ENCODE peak calls at places on chromosomes 13 and 19, in eight cellular contexts. One of them, this sample, is unnamed.

GRCh38 chr19:18091217-18091608 is 4.5 kb upstream of the IL12RB1 start:
- DNase-seq in fibroblast of mammary gland: no peak
- DNase-seq in retina: no peak
- DNase-seq in type B pancreatic cell: no peak
- DNase-seq in hepatic stellate cell: no peak
- DNase-seq in RPMI7951: no peak
- DNase-seq in activated CD4-positive, alpha-beta T cell treated with anti-CD3 and anti-CD28 coated beads, Interleukin-2, amount 50 U/mL, for 1 hour: peak
- DNase-seq in skeletal muscle cell: no peak
- DNase-seq in this sample: no peak

GRCh38 chr13:113546571-113547247 is 37.8 kb upstream of the TFDP1 start:
- DNase-seq in skeletal muscle cell: no peak
- DNase-seq in type B pancreatic cell: no peak
- DNase-seq in RPMI7951: no peak
- DNase-seq in fibroblast of mammary gland: peak
- DNase-seq in hepatic stellate cell: no peak
- DNase-seq in activated CD4-positive, alpha-beta T cell treated with anti-CD3 and anti-CD28 coated beads, Interleukin-2, amount 50 U/mL, for 1 hour: no peak
- DNase-seq in retina: peak
- DNase-seq in this sample: no peak

GRCh38 chr19:17522988-17523872 is 11.8 kb downstream of the PGLS start:
- DNase-seq in type B pancreatic cell: no peak
- DNase-seq in activated CD4-positive, alpha-beta T cell treated with anti-CD3 and anti-CD28 coated beads, Interleukin-2, amount 50 U/mL, for 1 hour: no peak
- DNase-seq in RPMI7951: no peak
- DNase-seq in retina: no peak
- DNase-seq in skeletal muscle cell: no peak
- DNase-seq in fibroblast of mammary gland: no peak
- DNase-seq in hepatic stellate cell: no peak
- DNase-seq in this sample: no peak

GRCh38 chr13:75788494-75788991 is 152.4 kb downstream of the LMO7 start:
- DNase-seq in activated CD4-positive, alpha-beta T cell treated with anti-CD3 and anti-CD28 coated beads, Interleukin-2, amount 50 U/mL, for 1 hour: no peak
- DNase-seq in type B pancreatic cell: no peak
- DNase-seq in RPMI7951: peak
- DNase-seq in hepatic stellate cell: peak
- DNase-seq in fibroblast of mammary gland: peak
- DNase-seq in skeletal muscle cell: peak
- DNase-seq in retina: no peak
- DNase-seq in this sample: peak

GRCh38 chr13:31377946-31378345 is 178.2 kb downstream of the B3GLCT start:
- DNase-seq in skeletal muscle cell: no peak
- DNase-seq in type B pancreatic cell: no peak
- DNase-seq in hepatic stellate cell: no peak
- DNase-seq in RPMI7951: no peak
- DNase-seq in fibroblast of mammary gland: no peak
- DNase-seq in activated CD4-positive, alpha-beta T cell treated with anti-CD3 and anti-CD28 coated beads, Interleukin-2, amount 50 U/mL, for 1 hour: no peak
- DNase-seq in retina: no peak
- DNase-seq in this sample: no peak

GRCh38 chr13:95050800-95051620 is 250.2 kb downstream of the ABCC4 start:
- DNase-seq in activated CD4-positive, alpha-beta T cell treated with anti-CD3 and anti-CD28 coated beads, Interleukin-2, amount 50 U/mL, for 1 hour: no peak
- DNase-seq in type B pancreatic cell: no peak
- DNase-seq in skeletal muscle cell: no peak
- DNase-seq in hepatic stellate cell: no peak
- DNase-seq in RPMI7951: no peak
- DNase-seq in fibroblast of mammary gland: no peak
- DNase-seq in retina: no peak
- DNase-seq in this sample: no peak

GRCh38 chr13:50512602-50513527 is 330.6 kb downstream of the DLEU7 start:
- DNase-seq in fibroblast of mammary gland: peak
- DNase-seq in skeletal muscle cell: no peak
- DNase-seq in retina: peak
- DNase-seq in type B pancreatic cell: no peak
- DNase-seq in hepatic stellate cell: peak
- DNase-seq in RPMI7951: peak
- DNase-seq in activated CD4-positive, alpha-beta T cell treated with anti-CD3 and anti-CD28 coated beads, Interleukin-2, amount 50 U/mL, for 1 hour: peak
- DNase-seq in this sample: peak

GRCh38 chr13:23770428-23770827 is 118.8 kb downstream of the MIPEP start:
- DNase-seq in activated CD4-positive, alpha-beta T cell treated with anti-CD3 and anti-CD28 coated beads, Interleukin-2, amount 50 U/mL, for 1 hour: no peak
- DNase-seq in retina: no peak
- DNase-seq in hepatic stellate cell: no peak
- DNase-seq in RPMI7951: no peak
- DNase-seq in fibroblast of mammary gland: no peak
- DNase-seq in type B pancreatic cell: no peak
- DNase-seq in skeletal muscle cell: no peak
- DNase-seq in this sample: no peak

GRCh38 chr13:68046900-68047299 is 816.8 kb upstream of the PCDH9 start:
- DNase-seq in RPMI7951: no peak
- DNase-seq in activated CD4-positive, alpha-beta T cell treated with anti-CD3 and anti-CD28 coated beads, Interleukin-2, amount 50 U/mL, for 1 hour: no peak
- DNase-seq in skeletal muscle cell: no peak
- DNase-seq in hepatic stellate cell: no peak
- DNase-seq in type B pancreatic cell: no peak
- DNase-seq in retina: no peak
- DNase-seq in fibroblast of mammary gland: no peak
- DNase-seq in this sample: peak

GRCh38 chr19:11028146-11028545 is 61.1 kb upstream of the LDLR start:
- DNase-seq in type B pancreatic cell: no peak
- DNase-seq in retina: no peak
- DNase-seq in activated CD4-positive, alpha-beta T cell treated with anti-CD3 and anti-CD28 coated beads, Interleukin-2, amount 50 U/mL, for 1 hour: no peak
- DNase-seq in fibroblast of mammary gland: no peak
- DNase-seq in hepatic stellate cell: no peak
- DNase-seq in skeletal muscle cell: no peak
- DNase-seq in RPMI7951: no peak
- DNase-seq in this sample: no peak

GRCh38 chr13:73018336-73018735 is 40.5 kb upstream of the KLF5 start:
- DNase-seq in RPMI7951: no peak
- DNase-seq in fibroblast of mammary gland: no peak
- DNase-seq in skeletal muscle cell: no peak
- DNase-seq in activated CD4-positive, alpha-beta T cell treated with anti-CD3 and anti-CD28 coated beads, Interleukin-2, amount 50 U/mL, for 1 hour: no peak
- DNase-seq in hepatic stellate cell: peak
- DNase-seq in type B pancreatic cell: no peak
- DNase-seq in retina: no peak
- DNase-seq in this sample: no peak

GRCh38 chr13:109180905-109181425 is 551.6 kb downstream of the MYO16 start:
- DNase-seq in fibroblast of mammary gland: peak
- DNase-seq in hepatic stellate cell: peak
- DNase-seq in RPMI7951: peak
- DNase-seq in skeletal muscle cell: peak
- DNase-seq in activated CD4-positive, alpha-beta T cell treated with anti-CD3 and anti-CD28 coated beads, Interleukin-2, amount 50 U/mL, for 1 hour: no peak
- DNase-seq in type B pancreatic cell: no peak
- DNase-seq in retina: no peak
- DNase-seq in this sample: peak

GRCh38 chr13:60627071-60627686 is 230.2 kb downstream of the TDRD3 start:
- DNase-seq in retina: peak
- DNase-seq in hepatic stellate cell: peak
- DNase-seq in type B pancreatic cell: no peak
- DNase-seq in fibroblast of mammary gland: peak
- DNase-seq in RPMI7951: peak
- DNase-seq in activated CD4-positive, alpha-beta T cell treated with anti-CD3 and anti-CD28 coated beads, Interleukin-2, amount 50 U/mL, for 1 hour: no peak
- DNase-seq in skeletal muscle cell: no peak
- DNase-seq in this sample: peak

GRCh38 chr19:42548545-42548944 is 20.3 kb upstream of the CEACAM1 start:
- DNase-seq in hepatic stellate cell: no peak
- DNase-seq in type B pancreatic cell: no peak
- DNase-seq in retina: no peak
- DNase-seq in activated CD4-positive, alpha-beta T cell treated with anti-CD3 and anti-CD28 coated beads, Interleukin-2, amount 50 U/mL, for 1 hour: no peak
- DNase-seq in skeletal muscle cell: no peak
- DNase-seq in fibroblast of mammary gland: no peak
- DNase-seq in RPMI7951: no peak
- DNase-seq in this sample: no peak

GRCh38 chr13:67278230-67278629 is 48.1 kb upstream of the PCDH9 start:
- DNase-seq in fibroblast of mammary gland: peak
- DNase-seq in RPMI7951: no peak
- DNase-seq in activated CD4-positive, alpha-beta T cell treated with anti-CD3 and anti-CD28 coated beads, Interleukin-2, amount 50 U/mL, for 1 hour: no peak
- DNase-seq in type B pancreatic cell: no peak
- DNase-seq in retina: no peak
- DNase-seq in skeletal muscle cell: peak
- DNase-seq in hepatic stellate cell: no peak
- DNase-seq in this sample: peak

GRCh38 chr19:16325161-16325527 is 518 bp downstream of the KLF2 start:
- DNase-seq in activated CD4-positive, alpha-beta T cell treated with anti-CD3 and anti-CD28 coated beads, Interleukin-2, amount 50 U/mL, for 1 hour: peak
- DNase-seq in type B pancreatic cell: no peak
- DNase-seq in hepatic stellate cell: no peak
- DNase-seq in RPMI7951: peak
- DNase-seq in retina: no peak
- DNase-seq in fibroblast of mammary gland: no peak
- DNase-seq in skeletal muscle cell: no peak
- DNase-seq in this sample: no peak

GRCh38 chr13:113527272-113527958 is 36.9 kb upstream of the DCUN1D2 start:
- DNase-seq in retina: no peak
- DNase-seq in type B pancreatic cell: no peak
- DNase-seq in hepatic stellate cell: no peak
- DNase-seq in activated CD4-positive, alpha-beta T cell treated with anti-CD3 and anti-CD28 coated beads, Interleukin-2, amount 50 U/mL, for 1 hour: no peak
- DNase-seq in skeletal muscle cell: no peak
- DNase-seq in fibroblast of mammary gland: no peak
- DNase-seq in RPMI7951: no peak
- DNase-seq in this sample: no peak

GRCh38 chr19:14114854-14115253 is 2.7 kb downstream of the PRKACA start:
- DNase-seq in skeletal muscle cell: no peak
- DNase-seq in fibroblast of mammary gland: peak
- DNase-seq in activated CD4-positive, alpha-beta T cell treated with anti-CD3 and anti-CD28 coated beads, Interleukin-2, amount 50 U/mL, for 1 hour: peak
- DNase-seq in hepatic stellate cell: peak
- DNase-seq in type B pancreatic cell: no peak
- DNase-seq in RPMI7951: no peak
- DNase-seq in retina: no peak
- DNase-seq in this sample: no peak

GRCh38 chr13:99316657-99317244 is 9.6 kb upstream of the GPR183 start:
- DNase-seq in activated CD4-positive, alpha-beta T cell treated with anti-CD3 and anti-CD28 coated beads, Interleukin-2, amount 50 U/mL, for 1 hour: no peak
- DNase-seq in hepatic stellate cell: no peak
- DNase-seq in skeletal muscle cell: no peak
- DNase-seq in retina: no peak
- DNase-seq in RPMI7951: no peak
- DNase-seq in fibroblast of mammary gland: no peak
- DNase-seq in type B pancreatic cell: no peak
- DNase-seq in this sample: no peak

GRCh38 chr13:45847554-45848224 is 3.9 kb downstream of the SIAH3 start:
- DNase-seq in activated CD4-positive, alpha-beta T cell treated with anti-CD3 and anti-CD28 coated beads, Interleukin-2, amount 50 U/mL, for 1 hour: peak
- DNase-seq in retina: no peak
- DNase-seq in skeletal muscle cell: no peak
- DNase-seq in RPMI7951: peak
- DNase-seq in type B pancreatic cell: no peak
- DNase-seq in fibroblast of mammary gland: no peak
- DNase-seq in hepatic stellate cell: no peak
- DNase-seq in this sample: peak

GRCh38 chr19:2173388-2173787 is 9.7 kb downstream of the DOT1L start:
- DNase-seq in retina: no peak
- DNase-seq in type B pancreatic cell: no peak
- DNase-seq in skeletal muscle cell: no peak
- DNase-seq in RPMI7951: no peak
- DNase-seq in hepatic stellate cell: no peak
- DNase-seq in activated CD4-positive, alpha-beta T cell treated with anti-CD3 and anti-CD28 coated beads, Interleukin-2, amount 50 U/mL, for 1 hour: no peak
- DNase-seq in fibroblast of mammary gland: no peak
- DNase-seq in this sample: no peak

GRCh38 chr19:1286451-1286858 is 782 bp downstream of the EFNA2 start:
- DNase-seq in hepatic stellate cell: no peak
- DNase-seq in skeletal muscle cell: no peak
- DNase-seq in type B pancreatic cell: no peak
- DNase-seq in retina: no peak
- DNase-seq in RPMI7951: no peak
- DNase-seq in activated CD4-positive, alpha-beta T cell treated with anti-CD3 and anti-CD28 coated beads, Interleukin-2, amount 50 U/mL, for 1 hour: no peak
- DNase-seq in fibroblast of mammary gland: no peak
- DNase-seq in this sample: no peak

GRCh38 chr19:54204767-54205468 is 4.3 kb downstream of the RPS9 start:
- DNase-seq in fibroblast of mammary gland: no peak
- DNase-seq in retina: no peak
- DNase-seq in RPMI7951: no peak
- DNase-seq in activated CD4-positive, alpha-beta T cell treated with anti-CD3 and anti-CD28 coated beads, Interleukin-2, amount 50 U/mL, for 1 hour: no peak
- DNase-seq in skeletal muscle cell: no peak
- DNase-seq in hepatic stellate cell: no peak
- DNase-seq in type B pancreatic cell: no peak
- DNase-seq in this sample: no peak

GRCh38 chr19:38850976-38851621 is 1.3 kb upstream of the HNRNPL start:
- DNase-seq in hepatic stellate cell: no peak
- DNase-seq in activated CD4-positive, alpha-beta T cell treated with anti-CD3 and anti-CD28 coated beads, Interleukin-2, amount 50 U/mL, for 1 hour: peak
- DNase-seq in skeletal muscle cell: no peak
- DNase-seq in type B pancreatic cell: no peak
- DNase-seq in fibroblast of mammary gland: no peak
- DNase-seq in retina: peak
- DNase-seq in RPMI7951: no peak
- DNase-seq in this sample: no peak